ENCODE peak calls at places on chromosomes 6 and 20, in four cellular contexts. Y is RWPE1, F is tibial artery, R is upper lobe of right lung. O is an unnamed sample.

GRCh38 chr6:160973856-160974255 is 17.7 kb upstream of the MAP3K4 start:
- DNase-seq in Y (no peak), F (no peak), R (no peak), O (no peak)

GRCh38 chr20:56400001-56400640 is 7.7 kb downstream of the CSTF1 start:
- DNase-seq in Y (peak), F (no peak), R (no peak), O (no peak)

GRCh38 chr20:8155229-8155628 is 23.2 kb downstream of the PLCB1 start:
- DNase-seq in Y (no peak), F (no peak), R (no peak), O (no peak)

GRCh38 chr6:139608872-139609271 is 234.4 kb upstream of the CITED2 start:
- DNase-seq in Y (no peak), F (no peak), R (no peak), O (no peak)

GRCh38 chr6:26556263-26557070 is 18.3 kb downstream of the HMGN4 start:
- DNase-seq in Y (no peak), F (no peak), R (no peak), O (no peak)

GRCh38 chr6:6857528-6857927 is 250.2 kb upstream of the RREB1 start:
- DNase-seq in Y (no peak), F (no peak), R (no peak), O (no peak)

GRCh38 chr6:130882370-130882769 is 55.2 kb downstream of the SMLR1 start:
- DNase-seq in Y (no peak), F (no peak), R (no peak), O (no peak)

GRCh38 chr6:165659945-165660862 is 2.8 kb downstream of the PDE10A start:
- DNase-seq in Y (no peak), F (no peak), R (no peak), O (no peak)

GRCh38 chr20:20360464-20360863 is 7.4 kb upstream of the INSM1 start:
- DNase-seq in Y (peak), F (no peak), R (no peak), O (no peak)

GRCh38 chr6:4567141-4567540 is 209.1 kb upstream of the CDYL start:
- DNase-seq in Y (peak), F (no peak), R (no peak), O (no peak)

DNA sequence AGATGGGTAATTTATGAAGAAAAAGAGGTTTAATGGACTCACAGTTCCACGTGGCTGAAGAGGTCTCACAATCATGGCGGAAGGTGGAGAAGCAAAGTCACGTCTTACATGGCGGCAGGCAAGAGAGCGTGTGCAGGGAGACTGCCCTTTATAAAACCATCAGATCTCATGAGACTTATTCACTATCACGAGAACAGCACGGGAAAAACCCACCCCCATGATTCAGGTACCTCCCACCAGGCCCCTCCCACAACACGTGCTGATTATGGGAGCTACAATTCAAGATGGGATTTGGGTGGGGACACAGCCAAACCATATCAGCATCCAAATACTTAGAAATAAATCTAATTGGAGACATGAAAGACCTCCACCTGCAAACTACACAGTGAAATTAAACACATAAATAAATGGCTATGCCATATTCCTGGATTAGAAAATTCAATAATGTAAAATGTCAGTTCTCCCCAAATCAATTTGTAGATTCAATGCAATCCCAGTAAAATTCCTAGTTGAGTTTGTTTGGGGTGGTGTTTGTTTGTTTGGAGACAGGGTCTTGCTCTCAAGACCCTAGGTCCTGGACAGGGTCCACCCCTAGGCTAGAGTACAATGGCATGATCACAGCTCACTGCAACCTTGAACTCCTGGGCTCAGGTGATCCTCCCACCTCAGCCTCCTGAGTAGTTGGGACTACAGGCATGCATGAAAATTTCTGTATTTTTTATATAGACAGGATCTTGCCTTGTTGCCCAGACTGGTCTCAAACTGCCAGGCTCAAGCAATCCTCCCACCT is 101.6 kb downstream of the TAF4 start:
- DNase-seq in Y (no peak), F (no peak), R (no peak), O (no peak)
- H3K27ac ChIP-seq in Y (no peak), F (no peak), R (no peak), O (no peak)

GRCh38 chr20:47677314-47678129 is 107.8 kb downstream of the SULF2 start:
- DNase-seq in Y (peak), F (peak), R (peak), O (no peak)
- TF ChIP-seq CTCF in Y (peak), F (peak), R (peak), O (peak)

GRCh38 chr20:17690144-17690543 is 8.1 kb upstream of the RRBP1 start:
- DNase-seq in Y (no peak), F (no peak), R (no peak), O (no peak)
- H3K27ac ChIP-seq in Y (no peak), F (no peak), R (no peak), O (no peak)

DNA sequence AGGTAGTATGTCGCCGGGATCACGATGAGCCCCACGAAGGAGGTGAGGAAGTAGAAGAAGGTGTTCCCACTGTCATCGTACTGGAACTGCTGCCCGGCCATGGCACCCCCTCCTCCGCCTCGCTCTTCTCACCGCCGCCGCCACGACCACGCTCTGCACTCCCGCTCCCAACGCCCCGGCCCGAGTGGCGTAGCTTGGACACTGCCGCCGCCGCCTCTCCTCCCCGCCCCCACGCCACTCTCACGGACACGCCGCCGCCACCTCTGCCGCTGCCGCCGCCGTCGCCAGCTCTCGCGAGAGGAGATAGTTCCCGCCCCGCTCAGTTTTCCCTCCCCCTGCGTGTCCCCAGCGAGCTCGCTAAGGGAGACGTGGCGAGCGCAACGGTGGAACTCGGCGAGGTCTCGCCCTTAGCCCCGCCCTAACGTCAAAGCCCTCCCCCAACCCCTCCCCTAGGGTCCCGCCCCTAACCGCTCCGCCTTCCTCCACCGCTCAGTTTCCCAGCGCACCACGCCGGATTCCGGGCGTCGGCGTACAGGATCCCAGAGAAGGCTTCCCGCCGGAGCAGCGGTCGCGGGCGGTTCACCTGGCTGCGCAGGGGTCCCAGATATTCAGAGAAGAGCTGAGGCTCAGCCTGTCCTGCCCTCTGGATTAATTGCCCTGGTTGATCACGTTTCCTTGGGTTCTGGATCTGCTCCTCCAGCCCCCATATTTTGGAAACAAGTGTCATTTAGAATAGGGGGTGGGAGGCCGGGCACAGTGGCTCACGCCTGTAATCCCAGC is at the start of gene SEC63:
- DNase-seq in Y (peak), F (peak), R (peak), O (peak)
- TF ChIP-seq CTCF in Y (no peak), F (no peak), R (no peak), O (peak)

DNA sequence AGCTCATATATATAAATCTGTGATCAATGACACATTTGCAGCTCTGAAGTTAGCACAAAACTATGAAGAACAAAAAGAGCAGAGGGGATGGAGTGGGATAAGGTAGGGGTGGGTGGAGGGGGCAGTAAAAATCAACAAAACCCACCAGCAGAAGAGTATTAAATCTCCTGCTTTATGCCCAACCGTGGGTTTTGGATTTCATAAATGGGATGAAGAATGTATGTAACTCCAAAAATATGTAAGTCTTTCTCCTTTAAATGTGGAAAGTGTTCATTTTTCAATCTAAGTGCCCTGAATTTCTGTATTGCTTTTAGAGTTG is 480.3 kb upstream of the MARCKS start:
- DNase-seq in Y (no peak), F (no peak), R (no peak), O (no peak)
- H3K27ac ChIP-seq in Y (no peak), F (no peak), R (no peak), O (no peak)